ENCODE peak calls at places on chromosomes 4 and X, in six cellular contexts. X is NCI-H2029 treated with DMSO at 0.1 percent for 48 hours; A is HTR-8/SVneo; E is PC-3; Z is effector CD8-positive, alpha-beta T cell; W is mesothelial cell of epicardium. Q is an unnamed sample.

GRCh38 chr4:677431-678293 is 3.3 kb downstream of the MYL5 start:
- DNase-seq in X (no peak), A (no peak), E (peak; percentile 63), Z (no peak), W (no peak), Q (no peak)

GRCh38 chr4:145956288-145956890 is 17.8 kb upstream of the ZNF827 start:
- DNase-seq in X (peak; percentile 9), A (peak; percentile 47), E (peak; percentile 75), Z (peak; percentile 3), W (no peak), Q (no peak)

GRCh38 chr4:20311863-20312262 is 60.2 kb downstream of the SLIT2 start:
- DNase-seq in X (no peak), A (no peak), E (no peak), Z (no peak), W (no peak), Q (no peak)

GRCh38 chr4:83558059-83558648 is 22.2 kb downstream of the GPAT3 start:
- DNase-seq in X (no peak), A (no peak), E (no peak), Z (no peak), W (no peak), Q (no peak)

GRCh38 chrX:18173494-18174180 is 47.0 kb downstream of the BEND2 start:
- DNase-seq in X (peak; percentile 36), A (no peak), E (no peak), Z (no peak), W (no peak), Q (no peak)

GRCh38 chrX:153226344-153227190 is 47.5 kb downstream of the MAGEA1 start:
- DNase-seq in X (no peak), A (peak; percentile 3), E (peak; percentile 67), Z (no peak), W (no peak), Q (no peak)

GRCh38 chr4:147732516-147733193 is 767 bp downstream of the ARHGAP10 start:
- DNase-seq in X (no peak), A (peak; percentile 21), E (peak; percentile 35), Z (no peak), W (no peak), Q (peak; percentile 75)

GRCh38 chrX:21798677-21799219 is 40.7 kb upstream of the MBTPS2 start:
- DNase-seq in X (peak; percentile 4), A (peak; percentile 53), E (peak; percentile 85), Z (no peak), W (no peak), Q (no peak)

GRCh38 chrX:106037835-106038473 is 573 bp downstream of the SERPINA7 start:
- DNase-seq in X (no peak), A (no peak), E (no peak), Z (no peak), W (no peak), Q (no peak)

GRCh38 chr4:184163813-184164212 is 53.9 kb downstream of the ENPP6 start:
- DNase-seq in X (peak; percentile 0), A (peak; percentile 46), E (peak; percentile 45), Z (no peak), W (peak; percentile 55), Q (no peak)

GRCh38 chr4:170497105-170497504 is 407.3 kb upstream of the AADAT start:
- DNase-seq in X (no peak), A (no peak), E (peak; percentile 35), Z (no peak), W (no peak), Q (no peak)

GRCh38 chr4:40587351-40587750 is 42.3 kb downstream of the RBM47 start:
- DNase-seq in X (no peak), A (no peak), E (no peak), Z (no peak), W (no peak), Q (no peak)

GRCh38 chr4:48196758-48197504 is 62.9 kb upstream of the TXK start:
- DNase-seq in X (no peak), A (no peak), E (no peak), Z (no peak), W (no peak), Q (no peak)

GRCh38 chrX:1477229-1477628 is 24.5 kb upstream of the ASMTL start:
- DNase-seq in X (no peak), A (no peak), E (no peak), Z (no peak), W (no peak), Q (no peak)